ENCODE peak calls at places on chromosomes 5 and 9, in ten cellular contexts. L is stimulated activated CD8-positive, alpha-beta memory T cell treated with anti-CD3 and anti-CD28 coated beads, Interleukin-4, amount 100 ng/mL, for 24 hours; U is colonic mucosa; X is bronchial epithelial cell; C is adrenal gland; O is AG04450; Y is NCI-H748 treated with DMSO at 0.1 percent for 48 hours; H is globus pallidus; M is HFFc6; G is RCC 7860. E is an unnamed sample.

GRCh38 chr9:12718482-12719026 is 25.4 kb downstream of the TYRP1 start:
- DNase-seq in G (no peak), X (peak), C (no peak), M (no peak), H (peak), U (no peak), O (no peak), Y (no peak), L (no peak), E (peak)

GRCh38 chr5:181114844-181115778 is 15.9 kb downstream of the OR2V1 start:
- DNase-seq in Y (no peak), H (no peak), L (no peak), X (peak), C (no peak), U (no peak), M (peak), G (peak), O (peak), E (no peak)

GRCh38 chr5:124963236-124963929 is 216.9 kb upstream of the ZNF608 start:
- DNase-seq in C (no peak), Y (no peak), H (no peak), G (no peak), X (peak), M (peak), O (peak), U (no peak), L (no peak), E (no peak)

GRCh38 chr9:20197976-20198685 is 409.3 kb upstream of the SLC24A2 start:
- DNase-seq in U (peak), Y (no peak), C (no peak), O (no peak), M (no peak), X (peak), H (no peak), G (no peak), L (no peak), E (no peak)

GRCh38 chr9:107794259-107794658 is 304.7 kb upstream of the KLF4 start:
- DNase-seq in U (peak), O (no peak), C (no peak), H (no peak), X (no peak), G (no peak), M (no peak), L (no peak), Y (no peak), E (no peak)

GRCh38 chr9:109001275-109001676 is 12.0 kb downstream of the CTNNAL1 start:
- DNase-seq in O (no peak), X (peak), G (peak), C (no peak), U (no peak), M (peak), Y (no peak), L (no peak), H (no peak), E (no peak)

GRCh38 chr5:135013947-135014570 is 20.0 kb downstream of the PITX1 start:
- DNase-seq in Y (no peak), C (no peak), H (peak), G (no peak), L (no peak), O (peak), U (peak), M (no peak), X (no peak), E (no peak)

GRCh38 chr5:125528881-125529280 is 782.4 kb upstream of the ZNF608 start:
- DNase-seq in X (no peak), G (no peak), O (no peak), M (no peak), H (no peak), L (no peak), C (no peak), U (no peak), Y (no peak), E (no peak)

GRCh38 chr5:116237917-116238502 is 153.2 kb downstream of the COMMD10 start:
- DNase-seq in G (no peak), Y (no peak), C (no peak), H (no peak), X (peak), U (no peak), O (no peak), M (no peak), L (no peak), E (no peak)

GRCh38 chr5:122965111-122965510 is 71.4 kb downstream of the PPIC start:
- DNase-seq in M (no peak), L (no peak), O (no peak), C (no peak), Y (peak), H (no peak), G (no peak), X (no peak), U (no peak), E (no peak)

GRCh38 chr9:38621434-38622082 is 1.2 kb upstream of the ANKRD18A start:
- DNase-seq in L (peak), G (no peak), O (no peak), Y (peak), X (no peak), M (no peak), C (no peak), H (no peak), U (peak), E (no peak)

GRCh38 chr5:172049226-172049796 is 42.9 kb upstream of the FBXW11 start:
- DNase-seq in M (no peak), C (no peak), U (no peak), O (no peak), G (no peak), Y (no peak), X (no peak), L (no peak), H (no peak), E (peak)